ENCODE peak calls at places on chromosomes 7 and 10, in six cellular contexts. C is adrenal gland; K is amniotic stem cell; Q is activated T-cell treated with anti-CD3 and anti-CD28 coated beads for 24 hours; S is stimulated activated naive CD8-positive, alpha-beta T cell treated with anti-CD3 and anti-CD28 coated beads, Interleukin-15, amount 100 ng/mL, for 72 hours; R is RPMI7951. N is an unnamed sample.
A peak's percentile ranks its signal among the peaks of the same experiment; 100 is the strongest.

GRCh38 chr10:128186959-128187787 is 61.0 kb upstream of the MKI67 start:
- DNase-seq in C (no peak), K (no peak), Q (no peak), S (peak; percentile 17), R (no peak), N (no peak)

GRCh38 chr10:122779924-122780323 is 65.7 kb downstream of the CUZD1 start:
- DNase-seq in C (no peak), K (no peak), Q (no peak), S (no peak), R (no peak), N (no peak)

GRCh38 chr10:52213511-52213831 is 100.6 kb upstream of the DKK1 start:
- DNase-seq in C (no peak), K (no peak), Q (no peak), S (no peak), R (peak; percentile 19), N (no peak)

GRCh38 chr7:101707587-101707986 is 78.5 kb upstream of the MYL10 start:
- DNase-seq in C (no peak), K (no peak), Q (no peak), S (no peak), R (no peak), N (no peak)

GRCh38 chr7:1667566-1668485 is 2.3 kb upstream of the ELFN1 start:
- DNase-seq in C (no peak), K (no peak), Q (no peak), S (peak; percentile 17), R (no peak), N (no peak)

GRCh38 chr7:157271991-157272324 is 64.8 kb upstream of the DNAJB6 start:
- DNase-seq in C (peak; percentile 85), K (peak; percentile 90), Q (no peak), S (no peak), R (peak; percentile 69), N (no peak)

GRCh38 chr10:126243976-126244375 is 144.3 kb downstream of the ADAM12 start:
- DNase-seq in C (no peak), K (peak; percentile 83), Q (no peak), S (no peak), R (peak; percentile 97), N (no peak)

GRCh38 chr7:2567663-2568238 is 9.0 kb downstream of the IQCE start:
- DNase-seq in C (peak; percentile 51), K (no peak), Q (no peak), S (no peak), R (peak; percentile 39), N (no peak)

GRCh38 chr7:69906309-69906995 is 308.2 kb downstream of the AUTS2 start:
- DNase-seq in C (no peak), K (no peak), Q (no peak), S (no peak), R (no peak), N (no peak)

GRCh38 chr10:110576220-110576619 is 8.7 kb downstream of the SMC3 start:
- DNase-seq in C (no peak), K (peak; percentile 38), Q (no peak), S (no peak), R (peak; percentile 60), N (no peak)

GRCh38 chr7:92904292-92905131 is 68.1 kb upstream of the CDK6 start:
- DNase-seq in C (no peak), K (peak; percentile 89), Q (peak; percentile 87), S (peak; percentile 86), R (peak; percentile 99), N (no peak)

GRCh38 chr7:135414850-135415439 is 95.0 kb downstream of the CNOT4 start:
- DNase-seq in C (peak; percentile 44), K (peak; percentile 3), Q (no peak), S (peak; percentile 5), R (peak; percentile 51), N (peak; percentile 83)

GRCh38 chr10:86178401-86179142 is 188.0 kb downstream of the GRID1 start:
- DNase-seq in C (no peak), K (no peak), Q (no peak), S (no peak), R (no peak), N (peak; percentile 44)

GRCh38 chr10:123241391-123242141 is 87.4 kb downstream of the BUB3 start:
- DNase-seq in C (no peak), K (no peak), Q (peak; percentile 3), S (peak; percentile 24), R (no peak), N (no peak)

GRCh38 chr7:48154792-48155413 is 16.4 kb upstream of the ABCA13 start:
- DNase-seq in C (peak; percentile 72), K (peak; percentile 49), Q (peak; percentile 4), S (no peak), R (peak; percentile 60), N (peak; percentile 48)

GRCh38 chr7:76403780-76404494 is 5.6 kb downstream of the SSC4D start:
- DNase-seq in C (no peak), K (no peak), Q (no peak), S (no peak), R (no peak), N (no peak)

GRCh38 chr7:33932221-33932620 is 26.9 kb downstream of the BMPER start:
- DNase-seq in C (no peak), K (no peak), Q (no peak), S (no peak), R (peak; percentile 37), N (no peak)